ENCODE peak calls at places on chromosomes 3 and 15, in eight cellular contexts. H is IMR-90; C is fibroblast of lung; L is mucosa of descending colon; Z is CD8-positive, alpha-beta T cell; W is endodermal cell; O is Panc1; M is ovary. R is an unnamed sample.

GRCh38 chr15:60721706-60722105 is 242.8 kb upstream of the ICE2 start:
- DNase-seq in M (no peak), L (no peak), W (no peak), Z (no peak), H (peak), O (no peak), C (peak), R (peak)

GRCh38 chr15:84855032-84855645 is 29.3 kb upstream of the SLC28A1 start:
- DNase-seq in M (no peak), C (no peak), H (no peak), O (no peak), W (peak), Z (no peak), L (no peak), R (no peak)

GRCh38 chr3:49707113-49707480 is 12.4 kb downstream of the AMIGO3 start:
- DNase-seq in W (no peak), Z (no peak), O (no peak), H (peak), L (no peak), M (no peak), C (no peak), R (no peak)

GRCh38 chr3:153783106-153783505 is 338.1 kb upstream of the ARHGEF26 start:
- DNase-seq in W (no peak), O (no peak), M (no peak), L (no peak), Z (no peak), C (peak), H (no peak), R (peak)

GRCh38 chr3:193903976-193904375 is 232.0 kb upstream of the HES1 start:
- DNase-seq in O (no peak), C (no peak), Z (no peak), H (no peak), L (no peak), W (no peak), M (no peak), R (no peak)

GRCh38 chr3:172323894-172324590 is 124.2 kb downstream of the GHSR start:
- DNase-seq in Z (no peak), H (peak), M (peak), L (no peak), W (no peak), O (no peak), C (peak), R (peak)

GRCh38 chr3:178646205-178646604 is 110.0 kb downstream of the KCNMB2 start:
- DNase-seq in M (no peak), L (no peak), W (no peak), Z (no peak), O (no peak), C (no peak), H (no peak), R (no peak)

GRCh38 chr3:60363817-60364216 is 887.4 kb downstream of the FHIT start:
- DNase-seq in L (no peak), O (no peak), Z (no peak), H (peak), M (no peak), C (peak), W (no peak), R (no peak)

GRCh38 chr3:115072265-115073008 is 74.7 kb downstream of the ZBTB20 start:
- DNase-seq in H (peak), M (no peak), O (no peak), Z (no peak), L (no peak), C (peak), W (no peak), R (peak)

GRCh38 chr15:62209322-62209721 is 44.2 kb upstream of the C2CD4B start:
- DNase-seq in L (peak), C (no peak), H (no peak), Z (no peak), M (no peak), W (peak), O (no peak), R (no peak)

GRCh38 chr3:59386165-59386564 is 336.3 kb upstream of the CFAP20DC start:
- DNase-seq in M (no peak), W (no peak), C (no peak), L (no peak), Z (no peak), O (no peak), H (no peak), R (no peak)

GRCh38 chr3:123446610-123447109 is 2.2 kb downstream of the ADCY5 start:
- DNase-seq in Z (no peak), M (no peak), O (no peak), L (no peak), W (no peak), H (no peak), C (no peak), R (no peak)

GRCh38 chr3:123449092-123449985 is 449 bp upstream of the ADCY5 start:
- DNase-seq in C (peak), Z (no peak), W (peak), H (peak), L (peak), O (no peak), M (peak), R (peak)

GRCh38 chr3:123448503-123449091 is at the start of gene ADCY5:
- DNase-seq in H (no peak), W (peak), C (no peak), L (peak), O (no peak), Z (no peak), M (peak), R (no peak)

GRCh38 chr3:123447416-123447748 is 1.5 kb downstream of the ADCY5 start:
- DNase-seq in M (no peak), O (no peak), L (peak), C (no peak), H (no peak), W (no peak), Z (no peak), R (no peak)

GRCh38 chr3:123447749-123448502 is 964 bp downstream of the ADCY5 start:
- DNase-seq in M (peak), O (no peak), W (peak), Z (peak), L (peak), C (no peak), H (no peak), R (peak)
- H3K4me3 ChIP-seq in M (peak), O (peak), W (peak), Z (peak), L (peak), C (no peak), H (no peak), R (no peak)

GRCh38 chr3:197525706-197526105 is 30.1 kb downstream of the BDH1 start:
- DNase-seq in Z (no peak), H (peak), W (peak), C (no peak), M (no peak), O (no peak), L (peak), R (peak)
- TF ChIP-seq CTCF in Z (no peak), H (peak), W (peak), C (no peak), M (no peak), O (peak), L (no peak), R (peak)

GRCh38 chr15:41969851-41970431 is 2.4 kb downstream of the EHD4 start:
- DNase-seq in Z (peak), H (no peak), O (no peak), C (no peak), M (no peak), L (no peak), W (peak), R (no peak)
- H3K4me3 ChIP-seq in Z (no peak), H (no peak), O (peak), C (no peak), M (no peak), L (no peak), W (peak), R (no peak)

GRCh38 chr15:92608866-92609700 is 46.5 kb downstream of the FAM174B start:
- DNase-seq in C (no peak), Z (no peak), M (no peak), O (no peak), L (no peak), H (no peak), W (no peak), R (no peak)
- TF ChIP-seq CTCF in C (no peak), Z (no peak), M (no peak), O (no peak), L (no peak), H (no peak), W (no peak), R (no peak)

GRCh38 chr15:99076555-99077308 is 28.1 kb upstream of the SYNM start:
- DNase-seq in O (peak), W (peak), C (peak), H (peak), L (peak), Z (peak), M (peak), R (peak)
- H3K4me3 ChIP-seq in O (peak), W (peak), C (peak), H (peak), L (no peak), Z (peak), M (peak), R (peak)

R was measured in fibroblast of pulmonary artery.